ENCODE peak calls at places on chromosomes 3 and 15, in five cellular contexts. J is neuronal stem cell, V is left lung, C is breast epithelium, B is right cardiac atrium. Y is an unnamed sample.

GRCh38 chr3:13896473-13897154 is 16.7 kb upstream of the WNT7A start:
- DNase-seq in J (peak; percentile 64), V (no peak), C (peak; percentile 69), B (no peak), Y (no peak)

GRCh38 chr15:85766007-85766831 is 28.5 kb downstream of the KLHL25 start:
- DNase-seq in J (no peak), V (peak; percentile 52), C (no peak), B (no peak), Y (no peak)

GRCh38 chr3:30779686-30780287 is 114.7 kb downstream of the GADL1 start:
- DNase-seq in J (peak; percentile 18), V (no peak), C (no peak), B (no peak), Y (no peak)

GRCh38 chr3:108493862-108494261 is 16.5 kb downstream of the MYH15 start:
- DNase-seq in J (no peak), V (peak; percentile 47), C (no peak), B (no peak), Y (peak; percentile 17)

GRCh38 chr3:181712190-181712504 is 422 bp downstream of the SOX2 start:
- DNase-seq in J (no peak), V (no peak), C (no peak), B (no peak), Y (no peak)

GRCh38 chr15:73022156-73022555 is 30.1 kb upstream of the NEO1 start:
- DNase-seq in J (no peak), V (no peak), C (no peak), B (no peak), Y (no peak)

GRCh38 chr15:64877435-64877834 is 34.3 kb upstream of the ANKDD1A start:
- DNase-seq in J (no peak), V (peak; percentile 92), C (no peak), B (peak; percentile 85), Y (peak; percentile 79)

GRCh38 chr15:97482521-97482920 is 478.0 kb upstream of the ARRDC4 start:
- DNase-seq in J (no peak), V (no peak), C (no peak), B (no peak), Y (no peak)

GRCh38 chr3:98903099-98903498 is 1.6 kb upstream of the DCBLD2 start:
- DNase-seq in J (no peak), V (no peak), C (no peak), B (no peak), Y (no peak)

GRCh38 chr3:187568171-187568570 is 102.0 kb downstream of the SST start:
- DNase-seq in J (no peak), V (no peak), C (no peak), B (no peak), Y (no peak)

GRCh38 chr15:35195649-35196048 is 110.6 kb upstream of the NANOGP8 start:
- DNase-seq in J (no peak), V (no peak), C (no peak), B (no peak), Y (no peak)

GRCh38 chr3:127157181-127157828 is 35.6 kb upstream of the PRR23E start:
- DNase-seq in J (no peak), V (no peak), C (no peak), B (no peak), Y (no peak)

GRCh38 chr15:40105517-40106202 is 3.0 kb downstream of the BMF start:
- DNase-seq in J (no peak), V (no peak), C (no peak), B (no peak), Y (no peak)

GRCh38 chr3:53286727-53287412 is 31.0 kb upstream of the TKT start:
- DNase-seq in J (no peak), V (peak; percentile 29), C (no peak), B (no peak), Y (no peak)

GRCh38 chr15:27490867-27491595 is 520.0 kb downstream of the GABRG3 start:
- DNase-seq in J (no peak), V (no peak), C (no peak), B (no peak), Y (no peak)

GRCh38 chr3:111333642-111334041 is 208.4 kb upstream of the CD96 start:
- DNase-seq in J (no peak), V (no peak), C (no peak), B (no peak), Y (no peak)

DNA sequence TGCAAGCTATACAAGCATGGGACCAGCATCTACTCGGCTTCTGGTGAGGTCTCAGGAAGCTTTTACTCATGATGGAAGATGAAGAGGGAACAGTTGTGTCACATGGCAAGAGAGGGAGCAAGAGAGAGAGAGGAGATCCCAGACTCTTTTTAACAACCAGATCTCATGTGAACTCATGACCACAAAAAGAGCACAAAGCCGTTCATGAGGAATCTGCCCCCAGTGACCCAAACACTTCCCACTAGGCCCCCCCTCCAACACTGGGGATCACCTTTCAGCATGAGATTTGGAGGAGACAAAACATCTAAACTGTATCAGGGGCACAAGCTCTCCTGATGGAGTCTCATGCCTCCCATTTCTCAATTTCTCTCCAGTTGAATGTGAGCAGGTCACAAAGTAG is 38.6 kb downstream of the IL16 start:
- DNase-seq in J (no peak), V (no peak), C (no peak), B (no peak), Y (no peak)
- H3K9me3 ChIP-seq in J (no peaks in the 10 kb centered on the region), V (no peaks in the 10 kb centered on the region), C (no peaks in the 10 kb centered on the region), B (no peaks in the 10 kb centered on the region), Y (peaks cover 15% of the 10 kb centered on the region)

DNA sequence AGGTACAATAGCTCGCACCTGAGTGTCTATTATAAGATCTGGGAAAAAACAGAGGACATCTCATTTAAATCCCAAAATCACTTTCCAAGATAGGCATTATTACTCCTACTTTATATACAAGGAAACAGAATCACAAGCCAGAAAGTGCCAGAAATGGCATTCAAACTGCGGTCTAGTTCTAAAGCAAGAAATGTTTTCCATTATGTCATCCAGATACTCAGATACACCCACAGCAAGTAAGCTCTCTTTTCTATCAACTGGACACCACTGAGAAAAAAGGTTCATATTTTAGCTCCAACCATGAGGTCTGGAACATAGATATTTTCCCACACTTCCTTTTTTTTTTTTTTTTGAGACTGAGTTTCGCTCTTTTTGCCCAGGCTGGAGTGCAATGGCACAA is 8.1 kb downstream of the SLC33A1 start:
- DNase-seq in J (no peak), V (no peak), C (no peak), B (no peak), Y (no peak)
- H3K9me3 ChIP-seq in J (no peaks in the 10 kb centered on the region), V (no peaks in the 10 kb centered on the region), C (no peaks in the 10 kb centered on the region), B (no peaks in the 10 kb centered on the region), Y (no peaks in the 10 kb centered on the region)

DNA sequence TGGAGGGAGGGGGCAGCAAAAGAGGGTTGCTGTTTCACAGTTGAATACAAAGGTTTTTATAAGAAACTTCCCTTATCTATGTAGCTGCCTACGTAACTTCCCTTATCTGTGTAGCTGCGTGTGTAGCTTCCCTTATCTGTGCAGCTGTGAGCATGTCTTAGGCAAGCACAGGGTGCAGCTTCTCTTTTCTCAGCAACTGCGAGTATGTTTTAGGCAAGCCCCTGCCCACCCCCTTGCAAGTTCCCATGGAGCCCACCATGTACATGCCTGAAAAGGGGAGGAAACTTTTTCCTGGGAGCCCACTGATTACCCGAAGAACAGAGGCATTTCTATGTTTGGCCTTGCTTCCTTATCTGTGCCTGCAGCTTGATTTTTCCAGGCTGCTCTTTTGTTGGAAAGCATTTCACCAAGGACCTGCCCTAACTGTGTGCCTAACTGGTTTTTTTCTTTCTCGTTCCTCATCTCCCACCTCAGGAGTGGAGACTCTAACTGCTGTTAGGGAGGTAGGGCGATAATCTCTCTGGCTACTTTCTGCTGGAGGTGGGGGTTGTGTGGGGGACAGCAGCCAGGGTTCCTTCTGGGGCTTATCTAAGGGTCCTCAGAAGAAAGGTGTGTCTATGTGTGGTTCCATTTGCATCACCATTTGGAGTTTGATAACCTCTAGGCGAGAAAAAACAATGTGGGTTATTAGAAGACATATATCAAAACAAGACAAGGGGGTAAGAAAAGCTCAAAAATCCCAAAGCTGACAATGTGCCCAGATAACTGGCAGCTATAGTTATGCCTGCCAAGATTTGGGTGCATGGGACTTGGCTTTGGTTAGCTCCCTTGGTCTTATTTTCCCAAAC is 26.0 kb downstream of the SORD start:
- DNase-seq in J (no peak), V (no peak), C (no peak), B (no peak), Y (no peak)
- H3K9me3 ChIP-seq in J (peaks cover 49% of the 10 kb centered on the region), V (no peaks in the 10 kb centered on the region), C (peaks cover 8% of the 10 kb centered on the region), B (no peaks in the 10 kb centered on the region), Y (peaks cover 11% of the 10 kb centered on the region)

GRCh38 chr15:99966815-99967214 is 233.6 kb upstream of the LYSMD4 start:
- DNase-seq in J (no peak), V (no peak), C (no peak), B (no peak), Y (no peak)
- H3K9me3 ChIP-seq in J (no peaks in the 10 kb centered on the region), V (no peaks in the 10 kb centered on the region), C (no peaks in the 10 kb centered on the region), B (no peaks in the 10 kb centered on the region), Y (no peaks in the 10 kb centered on the region)

GRCh38 chr15:22239806-22240180 is 159.5 kb downstream of the OR4M2 start:
- DNase-seq in J (no peak), V (no peak), C (no peak), B (no peak), Y (no peak)

GRCh38 chr15:22237891-22238275 is 157.6 kb downstream of the OR4M2 start:
- DNase-seq in J (no peak), V (no peak), C (no peak), B (no peak), Y (no peak)

GRCh38 chr15:22240403-22240802 is 160.1 kb downstream of the OR4M2 start:
- DNase-seq in J (no peak), V (no peak), C (no peak), B (no peak), Y (no peak)

GRCh38 chr15:22232675-22233074 is 152.3 kb downstream of the OR4M2 start:
- DNase-seq in J (no peak), V (no peak), C (no peak), B (no peak), Y (no peak)

GRCh38 chr15:22236469-22236868 is 156.1 kb downstream of the OR4M2 start:
- DNase-seq in J (no peak), V (no peak), C (no peak), B (no peak), Y (no peak)
- H3K9me3 ChIP-seq in J (no peaks in the 10 kb centered on the region), V (no peaks in the 10 kb centered on the region), C (no peaks in the 10 kb centered on the region), B (no peaks in the 10 kb centered on the region), Y (peaks cover 14% of the 10 kb centered on the region)

DNA sequence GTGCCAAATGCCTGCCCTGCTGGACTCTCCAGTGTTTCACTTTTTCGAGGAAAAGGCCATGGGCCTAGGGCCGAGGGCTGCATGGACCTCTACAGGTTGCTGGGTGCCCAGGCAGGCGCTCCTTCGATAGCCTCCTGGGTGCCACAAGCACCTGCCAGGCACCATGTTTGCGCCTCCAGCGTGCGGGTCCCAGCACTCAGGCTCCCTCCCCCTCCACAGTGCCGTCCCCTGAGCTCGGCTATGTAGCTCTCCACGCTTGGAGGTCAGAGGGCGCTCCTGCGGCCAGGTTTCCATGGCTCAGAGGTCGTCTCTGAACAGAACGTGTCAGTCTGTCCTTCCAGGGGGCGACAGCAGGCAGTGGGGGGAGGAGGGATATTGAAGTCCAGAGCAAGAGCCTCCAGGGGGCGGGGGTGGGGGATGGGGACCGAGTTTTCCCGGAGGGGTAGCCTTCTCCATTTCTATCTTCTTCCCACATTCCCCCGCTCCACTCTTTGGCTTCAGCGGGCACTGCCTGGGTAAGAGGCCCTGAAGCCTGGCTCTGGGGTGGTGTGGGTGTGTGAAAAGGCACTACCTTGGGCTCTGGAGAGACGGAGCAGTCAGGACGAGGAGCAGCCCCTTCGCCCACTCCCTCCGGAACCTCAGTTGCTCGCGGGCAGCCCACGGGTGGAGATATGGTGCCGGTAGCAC is 3.6 kb downstream of the ONECUT1 start:
- DNase-seq in J (peak; percentile 26), V (peak; percentile 59), C (no peak), B (no peak), Y (no peak)
- H3K9me3 ChIP-seq in J (no peaks in the 10 kb centered on the region), V (no peaks in the 10 kb centered on the region), C (no peaks in the 10 kb centered on the region), B (no peaks in the 10 kb centered on the region), Y (no peaks in the 10 kb centered on the region)